ENCODE peak calls at places on chromosomes 16 and 17, in five cellular contexts. Q, W, E, S and I are unnamed samples.

GRCh38 chr17:73783382-73783766 is 139.1 kb upstream of the SDK2 start:
- DNase-seq in Q (no peak), W (no peak), S (no peak), E (no peak), I (no peak)

GRCh38 chr17:48819466-48819865 is 2.4 kb upstream of the TTLL6 start:
- DNase-seq in S (no peak), Q (no peak), W (no peak), E (no peak), I (no peak)

GRCh38 chr16:29192329-29193247 is 207.7 kb downstream of the LAT start:
- DNase-seq in E (no peak), S (no peak), Q (peak), W (peak), I (no peak)

GRCh38 chr17:77884019-77884418 is 74.5 kb upstream of the TNRC6C start:
- DNase-seq in E (no peak), Q (no peak), W (no peak), S (peak), I (no peak)

GRCh38 chr16:68893710-68894705 is 50.7 kb downstream of the TANGO6 start:
- DNase-seq in Q (no peak), S (peak), E (no peak), W (no peak), I (peak)

GRCh38 chr16:4172070-4172469 is 55.8 kb upstream of the ADCY9 start:
- DNase-seq in W (no peak), E (no peak), Q (no peak), S (no peak), I (no peak)

GRCh38 chr17:4594406-4595349 is 10.3 kb downstream of the SMTNL2 start:
- DNase-seq in Q (no peak), E (no peak), S (peak), W (no peak), I (peak)

GRCh38 chr17:13584701-13585080 is 17.0 kb downstream of the HS3ST3A1 start:
- DNase-seq in E (no peak), Q (no peak), W (no peak), S (no peak), I (no peak)

GRCh38 chr16:24520983-24521382 is 18.4 kb upstream of the RBBP6 start:
- DNase-seq in W (no peak), Q (no peak), E (no peak), S (no peak), I (no peak)